ENCODE peak calls at places on chromosomes 7 and 10, in ten cellular contexts. Q is left lung, F is uterus, Z is prostate gland, O is neuronal stem cell, M is fibroblast of lung, H is heart right ventricle, I is lower lobe of right lung, V is cardiac muscle cell, D is left ventricle myocardium inferior. S is an unnamed sample. For H3K36me3, the result is how much of the 10 kb centered on the place peaks cover.

GRCh38 chr7:117338020-117338419 is 15.2 kb upstream of the WNT2 start:
- DNase-seq in I (no peak), H (no peak), Z (no peak), F (no peak), M (peak), D (no peak), Q (no peak), V (no peak), O (no peak), S (no peak)

GRCh38 chr7:137942459-137943115 is 59.3 kb downstream of the CREB3L2 start:
- DNase-seq in M (peak), O (no peak), V (no peak), Q (no peak), F (peak), D (no peak), I (no peak), H (no peak), Z (no peak), S (no peak)

GRCh38 chr10:26579256-26580063 is 118.0 kb upstream of the PDSS1 start:
- DNase-seq in Z (no peak), O (no peak), D (no peak), V (no peak), F (no peak), Q (peak), H (no peak), M (no peak), I (peak), S (no peak)

GRCh38 chr10:26215923-26216576 is 524 bp upstream of the GAD2 start:
- DNase-seq in H (peak), I (peak), Z (no peak), O (peak), Q (peak), D (no peak), F (no peak), V (peak), M (no peak), S (no peak)

GRCh38 chr7:111855161-111855841 is 293.0 kb upstream of the IMMP2L start:
- DNase-seq in I (no peak), H (no peak), Q (no peak), V (peak), O (peak), M (peak), Z (peak), F (peak), D (no peak), S (peak)

GRCh38 chr10:75234683-75235374 is 928 bp downstream of the COMTD1 start:
- DNase-seq in Q (peak), O (peak), F (no peak), M (no peak), I (no peak), Z (no peak), V (peak), D (no peak), H (peak), S (peak)

GRCh38 chr10:75079436-75080083 is 31.9 kb upstream of the SAMD8 start:
- DNase-seq in M (no peak), F (no peak), Z (no peak), Q (no peak), O (no peak), D (no peak), I (no peak), H (no peak), V (peak), S (no peak)

GRCh38 chr10:807958-808353 is 118.5 kb upstream of the DIP2C start:
- DNase-seq in I (no peak), Q (no peak), M (no peak), Z (no peak), D (no peak), V (no peak), F (no peak), O (no peak), H (no peak), S (no peak)

GRCh38 chr10:103816431-103816830 is 38.9 kb downstream of the SH3PXD2A start:
- DNase-seq in D (no peak), M (peak), F (no peak), V (no peak), O (no peak), Z (no peak), I (no peak), H (no peak), Q (no peak), S (no peak)

GRCh38 chr7:151659219-151659618 is 139.5 kb upstream of the RHEB start:
- DNase-seq in M (no peak), H (no peak), V (no peak), I (no peak), Q (no peak), D (no peak), O (no peak), Z (no peak), F (no peak), S (no peak)

GRCh38 chr7:135602304-135602703 is 44.6 kb downstream of the NUP205 start:
- DNase-seq in Z (no peak), V (no peak), F (no peak), Q (no peak), I (no peak), M (no peak), D (no peak), H (no peak), O (no peak), S (no peak)

GRCh38 chr10:113131611-113132330 is 181.7 kb downstream of the TCF7L2 start:
- DNase-seq in O (no peak), D (no peak), I (no peak), V (no peak), F (peak), H (no peak), Z (no peak), Q (no peak), M (peak), S (no peak)

GRCh38 chr10:49751216-49751615 is 10.9 kb downstream of the OGDHL start:
- DNase-seq in D (no peak), Z (no peak), F (no peak), O (no peak), I (no peak), H (no peak), M (no peak), V (no peak), Q (no peak), S (no peak)

GRCh38 chr7:22653981-22654380 is 73.0 kb upstream of the IL6 start:
- DNase-seq in M (no peak), I (no peak), Q (no peak), D (no peak), V (no peak), F (no peak), Z (no peak), O (no peak), H (no peak), S (no peak)

GRCh38 chr7:7351156-7351555 is 168.8 kb downstream of the C1GALT1 start:
- DNase-seq in Z (no peak), I (no peak), D (no peak), H (no peak), V (no peak), O (no peak), F (no peak), M (no peak), Q (no peak), S (no peak)

GRCh38 chr7:6385110-6385792 is 62.5 kb downstream of the DAGLB start:
- DNase-seq in V (no peak), O (no peak), D (no peak), H (no peak), M (peak), Z (peak), I (no peak), F (no peak), Q (no peak), S (no peak)

GRCh38 chr10:52314007-52314821 is at the start of gene DKK1:
- DNase-seq in F (peak), O (peak), M (peak), Q (peak), I (peak), V (peak), Z (peak), D (peak), H (peak), S (peak)

GRCh38 chr7:31335161-31335888 is 5.2 kb downstream of the NEUROD6 start:
- DNase-seq in D (no peak), V (no peak), H (no peak), O (no peak), F (no peak), Q (no peak), I (no peak), M (peak), Z (no peak), S (no peak)

GRCh38 chr7:128688492-128688891 is 16.4 kb downstream of the GARIN1A start:
- DNase-seq in M (no peak), Z (no peak), I (no peak), V (no peak), F (no peak), Q (no peak), H (no peak), O (no peak), D (no peak), S (no peak)

GRCh38 chr10:62384057-62384446 is 9.9 kb downstream of the ZNF365 start:
- DNase-seq in F (no peak), Q (no peak), Z (no peak), H (no peak), V (no peak), I (no peak), M (peak), D (no peak), O (no peak), S (no peak)

GRCh38 chr7:116218051-116218645 is 7.8 kb downstream of the TES start:
- DNase-seq in M (peak), O (no peak), F (no peak), Q (no peak), V (no peak), I (no peak), Z (no peak), H (no peak), D (no peak), S (no peak)

GRCh38 chr10:35636942-35637341 is 5.2 kb downstream of the FZD8 start:
- DNase-seq in M (no peak), V (no peak), Z (no peak), D (no peak), F (no peak), I (no peak), H (no peak), Q (no peak), O (peak), S (no peak)

GRCh38 chr7:121777672-121778071 is 95.3 kb upstream of the PTPRZ1 start:
- DNase-seq in V (no peak), Q (no peak), D (no peak), M (no peak), I (no peak), F (no peak), H (no peak), O (no peak), Z (no peak), S (no peak)

GRCh38 chr10:70319183-70319582 is 35.4 kb upstream of the NPFFR1 start:
- DNase-seq in Q (no peak), V (no peak), H (no peak), I (no peak), Z (no peak), D (no peak), M (no peak), F (no peak), O (no peak), S (no peak)

GRCh38 chr7:159032310-159032709 is 112.4 kb downstream of the VIPR2 start:
- DNase-seq in V (no peak), D (no peak), H (no peak), O (no peak), M (no peak), F (no peak), Q (peak), Z (peak), I (no peak), S (peak)

GRCh38 chr10:21315321-21316220 is 209.9 kb downstream of the SKIDA1 start:
- DNase-seq in O (peak), Z (peak), M (peak), Q (no peak), H (peak), D (peak), F (peak), V (peak), I (peak), S (peak)

GRCh38 chr10:84348860-84349259 is 20.5 kb downstream of the CCSER2 start:
- DNase-seq in Z (no peak), V (no peak), Q (no peak), F (no peak), M (peak), I (no peak), H (no peak), O (no peak), D (no peak), S (no peak)

GRCh38 chr10:71693377-71693776 is 26.2 kb downstream of the C10orf105 start:
- DNase-seq in Z (no peak), H (no peak), F (no peak), V (no peak), O (no peak), M (no peak), Q (no peak), D (no peak), I (no peak), S (no peak)

GRCh38 chr7:114026486-114027089 is 107.8 kb upstream of the PPP1R3A start:
- DNase-seq in H (no peak), M (peak), D (no peak), V (peak), I (no peak), Q (no peak), O (peak), Z (peak), F (no peak), S (peak)

GRCh38 chr10:118423800-118424479 is 81.8 kb upstream of the FAM204A start:
- DNase-seq in Q (peak), Z (peak), D (peak), V (peak), F (peak), M (peak), H (peak), O (peak), I (peak), S (peak)

GRCh38 chr7:151416921-151417320 is 7.1 kb upstream of the WDR86 start:
- DNase-seq in M (peak), I (no peak), F (peak), V (no peak), H (no peak), D (no peak), Z (no peak), O (no peak), Q (no peak), S (no peak)

GRCh38 chr10:588246-589165 is 101.0 kb downstream of the DIP2C start:
- DNase-seq in V (no peak), F (no peak), O (no peak), I (no peak), D (peak), Q (no peak), H (peak), Z (no peak), M (peak), S (no peak)

GRCh38 chr7:35465791-35466336 is 212.0 kb upstream of the TBX20 start:
- DNase-seq in D (peak), M (no peak), H (peak), Z (no peak), I (peak), O (no peak), Q (peak), F (no peak), V (peak), S (no peak)

GRCh38 chr7:22418251-22419046 is 61.5 kb upstream of the RAPGEF5 start:
- DNase-seq in M (no peak), O (no peak), D (no peak), Z (no peak), F (no peak), Q (no peak), H (no peak), V (no peak), I (no peak), S (no peak)

GRCh38 chr7:127900735-127901685 is 130.2 kb downstream of the LRRC4 start:
- DNase-seq in D (no peak), Q (no peak), O (peak), Z (no peak), M (no peak), V (no peak), H (no peak), F (no peak), I (no peak), S (no peak)

GRCh38 chr7:130973637-130974036 is 239.6 kb upstream of the KLF14 start:
- DNase-seq in I (no peak), O (no peak), V (no peak), D (no peak), Z (no peak), Q (no peak), F (no peak), M (no peak), H (no peak), S (no peak)

GRCh38 chr7:130972201-130972600 is 238.2 kb upstream of the KLF14 start:
- DNase-seq in D (no peak), I (no peak), V (no peak), F (no peak), H (no peak), O (no peak), Q (no peak), Z (no peak), M (no peak), S (no peak)

GRCh38 chr7:130974169-130974568 is 240.2 kb upstream of the KLF14 start:
- DNase-seq in H (no peak), V (no peak), D (no peak), O (no peak), Z (no peak), Q (no peak), I (no peak), M (no peak), F (no peak), S (no peak)

GRCh38 chr7:130975731-130976130 is 241.7 kb upstream of the KLF14 start:
- DNase-seq in D (no peak), V (no peak), I (no peak), Q (no peak), M (no peak), F (no peak), Z (no peak), O (no peak), H (no peak), S (no peak)

DNA sequence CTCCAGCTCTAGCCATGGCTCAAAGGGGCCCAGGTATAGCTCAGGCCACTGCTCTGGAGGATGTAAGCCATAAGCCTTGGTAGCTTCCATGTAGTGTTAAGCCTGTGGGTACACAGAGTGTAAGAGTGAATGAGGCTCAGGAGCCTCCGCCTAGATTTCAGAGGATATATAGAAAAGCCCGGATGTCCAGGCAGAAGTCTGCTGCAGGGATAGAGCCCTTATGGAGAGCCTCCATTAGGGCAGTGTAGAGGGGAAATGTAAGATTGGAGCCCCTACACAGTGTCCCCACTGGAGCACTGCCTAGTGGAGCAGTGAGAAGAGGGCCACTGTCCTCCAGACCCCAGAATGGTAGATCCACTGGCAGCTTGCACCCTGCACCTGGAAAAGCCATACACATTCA is 240.8 kb upstream of the KLF14 start:
- DNase-seq in I (no peak), O (no peak), M (no peak), V (no peak), Q (no peak), F (no peak), H (no peak), Z (no peak), D (no peak), S (no peak)
- H3K36me3 ChIP-seq in I (under half), O (under half), M (under half), V (under half), Q (under half), F (under half), H (under half), Z (under half), D (under half), S (under half)

DNA sequence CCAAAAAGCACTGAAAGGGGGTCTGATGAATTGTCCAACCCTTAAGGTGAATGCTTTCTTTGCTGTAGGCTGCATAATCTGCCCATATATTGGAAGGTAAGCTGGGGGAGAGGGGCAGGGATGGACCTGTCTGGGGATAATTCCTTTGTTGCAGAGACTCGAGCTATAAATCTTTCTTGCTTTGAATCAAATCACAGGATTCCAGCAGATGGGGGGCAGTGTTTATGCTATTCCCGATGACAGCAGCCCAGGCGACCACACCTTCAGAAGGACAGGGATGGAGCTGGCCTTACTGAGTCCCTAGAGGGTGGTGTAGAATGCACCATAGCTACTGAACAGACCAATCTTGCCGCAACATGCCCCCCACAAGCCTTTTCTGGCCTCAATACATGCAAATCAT is 2.5 kb downstream of the PODXL start:
- DNase-seq in Q (no peak), Z (no peak), H (no peak), O (no peak), M (no peak), F (no peak), D (no peak), V (no peak), I (no peak), S (peak)
- H3K36me3 ChIP-seq in Q (under half), Z (under half), H (under half), O (under half), M (under half), F (under half), D (under half), V (under half), I (under half), S (under half)

DNA sequence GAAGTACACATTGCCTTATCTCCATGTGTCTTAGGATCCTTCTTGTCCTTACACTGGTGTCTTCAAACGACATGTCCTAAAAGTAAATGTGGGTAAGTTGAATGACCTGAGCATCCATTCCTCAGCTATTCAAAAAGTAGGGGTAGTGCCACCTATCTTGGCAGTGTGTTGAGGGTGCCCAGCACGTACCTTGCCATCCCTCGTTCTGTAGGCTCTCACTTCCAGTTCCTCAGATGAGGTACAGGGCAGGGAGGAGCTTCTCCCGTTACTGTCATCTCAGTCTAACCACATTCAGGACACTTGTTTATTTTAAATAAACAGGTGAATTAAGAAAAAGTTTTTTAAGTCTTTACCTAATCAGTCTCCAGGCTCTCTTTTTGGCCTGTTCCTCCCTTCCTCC is 13.0 kb downstream of the BUD23 start:
- DNase-seq in H (no peak), V (no peak), Q (no peak), F (no peak), I (no peak), M (no peak), O (no peak), Z (no peak), D (no peak), S (no peak)
- H3K36me3 ChIP-seq in H (half or more), V (under half), Q (half or more), F (under half), I (half or more), M (under half), O (half or more), Z (under half), D (half or more), S (half or more)

DNA sequence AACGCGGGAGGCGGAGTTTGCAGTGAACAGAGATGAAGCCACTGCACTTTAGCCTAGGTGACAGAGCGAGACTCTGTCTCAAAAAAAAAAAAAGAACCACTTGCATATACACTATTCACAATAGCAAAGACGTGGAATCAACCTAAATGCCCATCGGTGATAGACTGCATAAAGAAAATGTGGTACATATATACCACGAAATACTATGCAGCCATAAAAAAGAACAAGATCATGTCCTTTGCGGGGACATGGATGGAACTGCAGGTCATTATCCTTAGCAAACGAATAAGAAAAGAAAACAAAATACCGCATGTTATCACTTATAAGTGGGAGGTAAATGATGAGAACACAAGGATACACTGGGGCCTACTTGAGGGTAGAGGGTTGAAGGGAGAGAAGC is 39.5 kb downstream of the EGFR start:
- DNase-seq in F (no peak), I (no peak), D (no peak), Z (no peak), Q (no peak), O (no peak), V (no peak), H (no peak), M (no peak), S (no peak)
- H3K36me3 ChIP-seq in F (under half), I (under half), D (under half), Z (under half), Q (under half), O (under half), V (under half), H (under half), M (under half), S (under half)

DNA sequence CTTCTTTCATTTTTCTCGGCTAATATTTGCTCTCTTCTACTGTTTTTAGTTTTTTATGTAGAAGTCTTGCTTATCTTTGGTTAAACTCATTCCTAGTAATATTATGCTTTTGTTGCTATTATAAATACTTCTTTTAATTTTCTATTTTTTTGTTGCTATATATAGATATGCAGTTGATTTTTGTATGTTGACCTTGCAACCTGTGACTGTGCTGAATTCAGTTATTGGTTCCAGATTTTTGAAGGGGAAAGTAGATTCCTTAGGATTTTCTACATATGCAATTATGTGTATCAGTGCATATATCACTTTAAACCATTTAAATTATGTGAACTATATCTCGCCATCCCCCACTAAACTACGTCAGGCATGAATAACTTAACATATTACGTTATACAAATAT is 71.6 kb downstream of the IDE start:
- DNase-seq in H (no peak), Q (no peak), F (no peak), M (no peak), D (no peak), V (no peak), Z (no peak), I (no peak), O (no peak), S (no peak)
- H3K36me3 ChIP-seq in H (half or more), Q (half or more), F (under half), M (under half), D (half or more), V (under half), Z (under half), I (half or more), O (half or more), S (under half)

S was measured in HAP-1.